ENCODE peak calls at places on chromosomes 5 and 9, in four cellular contexts. One of them, this sample, is unnamed.

GRCh38 chr9:89519393-89519805 is 21.5 kb upstream of the SEMA4D start:
- DNase-seq in psoas muscle: peak; percentile 62
- DNase-seq in mesothelial cell of epicardium: no peak
- DNase-seq in HFFc6: no peak
- DNase-seq in this sample: no peak

GRCh38 chr5:446864-447263 is 3.9 kb downstream of the EXOC3 start:
- DNase-seq in mesothelial cell of epicardium: no peak
- DNase-seq in psoas muscle: no peak
- DNase-seq in HFFc6: peak; percentile 42
- DNase-seq in this sample: no peak

GRCh38 chr5:115459844-115460243 is 84.7 kb downstream of the FEM1C start:
- DNase-seq in psoas muscle: no peak
- DNase-seq in HFFc6: peak; percentile 68
- DNase-seq in mesothelial cell of epicardium: no peak
- DNase-seq in this sample: no peak

GRCh38 chr9:98117984-98118639 is 910 bp downstream of the TRIM14 start:
- DNase-seq in HFFc6: peak; percentile 61
- DNase-seq in mesothelial cell of epicardium: no peak
- DNase-seq in psoas muscle: no peak
- DNase-seq in this sample: no peak

GRCh38 chr9:109403116-109403515 is 82.3 kb upstream of the EPB41L4B start:
- DNase-seq in mesothelial cell of epicardium: no peak
- DNase-seq in psoas muscle: no peak
- DNase-seq in HFFc6: no peak
- DNase-seq in this sample: no peak

GRCh38 chr5:171137768-171138540 is 171.1 kb upstream of the TLX3 start:
- DNase-seq in psoas muscle: no peak
- DNase-seq in mesothelial cell of epicardium: no peak
- DNase-seq in HFFc6: peak; percentile 56
- DNase-seq in this sample: no peak

GRCh38 chr5:68331202-68332108 is 115.9 kb downstream of the PIK3R1 start:
- DNase-seq in psoas muscle: no peak
- DNase-seq in HFFc6: peak; percentile 41
- DNase-seq in mesothelial cell of epicardium: no peak
- DNase-seq in this sample: no peak

GRCh38 chr5:111914957-111915356 is 158.0 kb upstream of the NREP start:
- DNase-seq in HFFc6: no peak
- DNase-seq in mesothelial cell of epicardium: no peak
- DNase-seq in psoas muscle: no peak
- DNase-seq in this sample: no peak

GRCh38 chr5:133274597-133274935 is 222.8 kb downstream of the HSPA4 start:
- DNase-seq in HFFc6: no peak
- DNase-seq in mesothelial cell of epicardium: no peak
- DNase-seq in psoas muscle: no peak
- DNase-seq in this sample: no peak

GRCh38 chr5:71938886-71939285 is 168.4 kb upstream of the MAP1B start:
- DNase-seq in psoas muscle: no peak
- DNase-seq in mesothelial cell of epicardium: no peak
- DNase-seq in HFFc6: no peak
- DNase-seq in this sample: peak; percentile 15

GRCh38 chr9:136728080-136728547 is 14.6 kb downstream of the LCN10 start:
- DNase-seq in psoas muscle: peak; percentile 93
- DNase-seq in mesothelial cell of epicardium: peak; percentile 86
- DNase-seq in HFFc6: peak; percentile 88
- DNase-seq in this sample: peak; percentile 88

GRCh38 chr5:81203729-81204128 is 29.4 kb upstream of the CKMT2 start:
- DNase-seq in psoas muscle: no peak
- DNase-seq in HFFc6: no peak
- DNase-seq in mesothelial cell of epicardium: no peak
- DNase-seq in this sample: no peak

GRCh38 chr5:55868846-55869245 is 17.7 kb downstream of the IL31RA start:
- DNase-seq in mesothelial cell of epicardium: no peak
- DNase-seq in psoas muscle: peak; percentile 16
- DNase-seq in HFFc6: peak; percentile 98
- DNase-seq in this sample: no peak

GRCh38 chr5:135192351-135192750 is 158.3 kb upstream of the PITX1 start:
- DNase-seq in psoas muscle: no peak
- DNase-seq in HFFc6: no peak
- DNase-seq in mesothelial cell of epicardium: no peak
- DNase-seq in this sample: no peak

GRCh38 chr9:503881-504852 is 289.5 kb downstream of the DOCK8 start:
- DNase-seq in psoas muscle: peak; percentile 78
- DNase-seq in mesothelial cell of epicardium: peak; percentile 64
- DNase-seq in HFFc6: no peak
- DNase-seq in this sample: peak; percentile 69

GRCh38 chr5:82387041-82387818 is 109.1 kb upstream of the RPS23 start:
- DNase-seq in mesothelial cell of epicardium: peak; percentile 24
- DNase-seq in HFFc6: no peak
- DNase-seq in psoas muscle: no peak
- DNase-seq in this sample: no peak

GRCh38 chr9:79661926-79662552 is 90.3 kb downstream of the TLE4 start:
- DNase-seq in HFFc6: no peak
- DNase-seq in mesothelial cell of epicardium: no peak
- DNase-seq in psoas muscle: no peak
- DNase-seq in this sample: no peak

GRCh38 chr5:24633705-24634325 is 11.0 kb downstream of the CDH10 start:
- DNase-seq in psoas muscle: no peak
- DNase-seq in HFFc6: peak; percentile 33
- DNase-seq in mesothelial cell of epicardium: no peak
- DNase-seq in this sample: no peak

GRCh38 chr5:94847019-94847418 is 228.6 kb downstream of the SLF1 start:
- DNase-seq in psoas muscle: no peak
- DNase-seq in mesothelial cell of epicardium: no peak
- DNase-seq in HFFc6: no peak
- DNase-seq in this sample: no peak

GRCh38 chr5:173554989-173555705 is 61.3 kb downstream of the BOD1 start:
- DNase-seq in mesothelial cell of epicardium: no peak
- DNase-seq in psoas muscle: no peak
- DNase-seq in HFFc6: no peak
- DNase-seq in this sample: no peak

GRCh38 chr5:132747693-132748440 is 641 bp downstream of the CCNI2 start:
- DNase-seq in psoas muscle: no peak
- DNase-seq in HFFc6: no peak
- DNase-seq in mesothelial cell of epicardium: no peak
- DNase-seq in this sample: peak; percentile 23

GRCh38 chr5:168234133-168234532 is 57.3 kb upstream of the WWC1 start:
- DNase-seq in HFFc6: no peak
- DNase-seq in mesothelial cell of epicardium: no peak
- DNase-seq in psoas muscle: no peak
- DNase-seq in this sample: no peak

GRCh38 chr5:45252991-45253390 is 443.2 kb downstream of the HCN1 start:
- DNase-seq in mesothelial cell of epicardium: no peak
- DNase-seq in HFFc6: no peak
- DNase-seq in psoas muscle: no peak
- DNase-seq in this sample: no peak

GRCh38 chr9:89752154-89752553 is 147.3 kb downstream of the GADD45G start:
- DNase-seq in HFFc6: no peak
- DNase-seq in mesothelial cell of epicardium: no peak
- DNase-seq in psoas muscle: no peak
- DNase-seq in this sample: no peak

GRCh38 chr5:176601901-176602300 is 8.1 kb downstream of the GPRIN1 start:
- DNase-seq in psoas muscle: no peak
- DNase-seq in mesothelial cell of epicardium: no peak
- DNase-seq in HFFc6: no peak
- DNase-seq in this sample: no peak

GRCh38 chr5:52885614-52886013 is 97.9 kb downstream of the ITGA1 start:
- DNase-seq in HFFc6: no peak
- DNase-seq in mesothelial cell of epicardium: no peak
- DNase-seq in psoas muscle: no peak
- DNase-seq in this sample: no peak

GRCh38 chr5:69497006-69497520 is 4.5 kb downstream of the OCLN start:
- DNase-seq in HFFc6: no peak
- DNase-seq in mesothelial cell of epicardium: no peak
- DNase-seq in psoas muscle: no peak
- DNase-seq in this sample: no peak

GRCh38 chr5:116479776-116480675 is 94.6 kb downstream of the SEMA6A start:
- DNase-seq in HFFc6: no peak
- DNase-seq in mesothelial cell of epicardium: no peak
- DNase-seq in psoas muscle: no peak
- DNase-seq in this sample: no peak

DNA sequence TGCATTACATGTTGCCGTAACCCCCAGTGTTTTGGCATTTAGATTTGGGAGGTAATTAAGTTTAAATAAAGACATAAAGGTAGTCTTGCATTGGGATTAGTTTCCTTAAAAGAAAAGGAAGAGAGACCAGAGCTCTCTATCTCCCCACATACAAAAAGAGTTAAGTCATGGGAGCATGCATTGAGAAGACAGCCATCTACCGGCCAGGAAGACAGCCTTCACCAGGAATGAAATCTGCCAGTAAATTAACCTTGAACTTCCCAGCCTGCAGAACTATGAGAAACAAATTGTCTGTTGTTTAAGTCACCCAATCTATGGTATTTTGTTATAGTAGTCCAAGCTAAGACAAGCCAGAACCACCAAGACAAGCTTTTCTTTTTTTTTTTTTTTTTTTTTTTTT is 567.0 kb upstream of the CDH18 start:
- DNase-seq in psoas muscle: no peak
- DNase-seq in mesothelial cell of epicardium: no peak
- DNase-seq in HFFc6: no peak
- DNase-seq in this sample: no peak
- TF ChIP-seq CTCF in psoas muscle: no peak
- TF ChIP-seq CTCF in mesothelial cell of epicardium: no peak
- TF ChIP-seq CTCF in HFFc6: no peak
- TF ChIP-seq CTCF in this sample: no peak

GRCh38 chr5:33490071-33490665 is 49.4 kb downstream of the TARS1 start:
- DNase-seq in psoas muscle: no peak
- DNase-seq in HFFc6: no peak
- DNase-seq in mesothelial cell of epicardium: no peak
- DNase-seq in this sample: no peak
- TF ChIP-seq CTCF in psoas muscle: no peak
- TF ChIP-seq CTCF in HFFc6: peak; percentile 51
- TF ChIP-seq CTCF in mesothelial cell of epicardium: peak; percentile 40
- TF ChIP-seq CTCF in this sample: no peak

GRCh38 chr9:90914868-90915483 is 113.4 kb downstream of the SYK start:
- DNase-seq in HFFc6: peak; percentile 40
- DNase-seq in mesothelial cell of epicardium: peak; percentile 64
- DNase-seq in psoas muscle: peak; percentile 67
- DNase-seq in this sample: peak; percentile 62

GRCh38 chr9:90919883-90920282 is 118.3 kb downstream of the SYK start:
- DNase-seq in mesothelial cell of epicardium: no peak
- DNase-seq in psoas muscle: peak; percentile 48
- DNase-seq in HFFc6: no peak
- DNase-seq in this sample: no peak

GRCh38 chr9:90916147-90916734 is 114.6 kb downstream of the SYK start:
- DNase-seq in mesothelial cell of epicardium: no peak
- DNase-seq in HFFc6: no peak
- DNase-seq in psoas muscle: no peak
- DNase-seq in this sample: no peak

GRCh38 chr9:90914196-90914595 is 112.6 kb downstream of the SYK start:
- DNase-seq in mesothelial cell of epicardium: no peak
- DNase-seq in psoas muscle: no peak
- DNase-seq in HFFc6: no peak
- DNase-seq in this sample: no peak

GRCh38 chr9:90915693-90916092 is 114.1 kb downstream of the SYK start:
- DNase-seq in HFFc6: no peak
- DNase-seq in psoas muscle: no peak
- DNase-seq in mesothelial cell of epicardium: no peak
- DNase-seq in this sample: no peak
- TF ChIP-seq CTCF in HFFc6: no peak
- TF ChIP-seq CTCF in psoas muscle: no peak
- TF ChIP-seq CTCF in mesothelial cell of epicardium: no peak
- TF ChIP-seq CTCF in this sample: peak; percentile 35

DNA sequence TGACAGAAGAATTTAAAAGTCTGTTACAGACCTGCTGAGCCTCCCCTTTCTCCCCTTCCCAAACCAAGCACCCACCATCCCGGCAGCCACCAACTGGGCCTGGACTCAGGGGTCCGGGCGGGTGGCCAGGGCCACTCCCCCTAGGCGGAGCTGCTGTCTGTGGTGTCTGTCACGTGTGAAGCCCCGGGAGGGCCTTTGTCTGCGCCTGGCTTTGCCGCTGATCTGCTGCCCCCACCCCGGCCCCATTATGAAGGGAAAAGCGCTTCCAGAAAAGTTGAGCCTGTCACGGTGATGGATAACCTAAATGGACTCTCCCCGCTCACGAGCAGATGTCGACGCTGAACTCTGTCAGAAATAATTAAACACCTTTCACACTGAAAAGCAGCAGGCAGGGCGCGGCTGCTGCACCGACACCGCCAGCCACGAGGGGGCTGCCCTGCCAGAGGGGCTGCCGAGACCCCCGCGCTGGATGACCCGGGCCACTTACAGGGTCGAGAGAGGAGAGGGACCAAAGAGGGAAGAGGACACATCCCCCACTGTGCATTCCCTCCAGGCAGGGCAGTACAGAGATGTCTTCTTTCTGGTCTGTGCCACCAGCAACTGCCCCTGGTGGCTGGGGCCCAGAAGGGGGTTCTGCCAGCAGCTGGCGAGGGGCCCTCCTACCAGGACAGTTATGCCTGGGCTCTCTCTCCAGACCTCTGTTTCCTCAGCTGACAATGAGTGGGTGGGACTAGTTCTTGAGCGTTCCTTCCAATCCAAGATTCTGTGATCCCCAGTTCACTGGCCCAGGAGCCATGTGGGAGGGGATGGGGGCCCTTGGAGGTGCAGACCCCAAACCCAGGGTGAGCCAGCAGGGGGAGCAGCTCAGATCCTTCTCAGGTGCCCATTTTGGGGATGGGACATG is 36.0 kb upstream of the BARHL1 start:
- DNase-seq in psoas muscle: no peak
- DNase-seq in HFFc6: no peak
- DNase-seq in mesothelial cell of epicardium: no peak
- DNase-seq in this sample: peak; percentile 45
- TF ChIP-seq CTCF in psoas muscle: peak; percentile 7
- TF ChIP-seq CTCF in HFFc6: peak; percentile 51
- TF ChIP-seq CTCF in mesothelial cell of epicardium: peak; percentile 69
- TF ChIP-seq CTCF in this sample: peak; percentile 68